ENCODE peak calls at places on chromosomes 13 and 19, in five cellular contexts. A, E, M, F and H are unnamed samples.
A peak's percentile ranks its signal among the peaks of the same experiment; 100 is the strongest.

GRCh38 chr13:99433543-99434075 is 67.7 kb upstream of the TM9SF2 start:
- DNase-seq in A (no peak), M (peak; percentile 9), E (no peak), F (no peak), H (no peak)

GRCh38 chr13:26628706-26629105 is 71.2 kb downstream of the WASF3 start:
- DNase-seq in M (peak; percentile 89), A (peak; percentile 3), E (no peak), F (no peak), H (no peak)

GRCh38 chr19:30371960-30372824 is at the start of gene ZNF536:
- DNase-seq in M (no peak), F (no peak), E (no peak), A (no peak), H (no peak)

GRCh38 chr19:40908981-40909380 is 26.9 kb upstream of the CYP2A7 start:
- DNase-seq in E (no peak), A (peak; percentile 58), F (peak; percentile 37), M (no peak), H (peak; percentile 44)

GRCh38 chr13:101917475-101917810 is 465.0 kb downstream of the ITGBL1 start:
- DNase-seq in M (peak; percentile 75), A (no peak), E (no peak), F (no peak), H (peak; percentile 30)

GRCh38 chr19:13022111-13022858 is 27.0 kb downstream of the NFIX start:
- DNase-seq in F (peak; percentile 50), A (no peak), E (peak; percentile 84), M (no peak), H (no peak)

GRCh38 chr13:20401586-20401957 is 124.1 kb downstream of the CRYL1 start:
- DNase-seq in E (no peak), F (no peak), A (no peak), M (no peak), H (no peak)

GRCh38 chr19:17719730-17720486 is 628 bp downstream of the MAP1S start:
- DNase-seq in F (no peak), A (peak; percentile 34), E (no peak), M (no peak), H (peak; percentile 36)

GRCh38 chr19:19538077-19538764 is at the start of gene CILP2:
- DNase-seq in A (peak; percentile 28), M (no peak), F (no peak), E (no peak), H (peak; percentile 87)

GRCh38 chr13:111623743-111624505 is 303.5 kb downstream of the TEX29 start:
- DNase-seq in E (no peak), M (no peak), F (no peak), A (no peak), H (no peak)

GRCh38 chr13:65260938-65261880 is 1968.9 kb downstream of the PCDH9 start:
- DNase-seq in A (no peak), M (no peak), F (no peak), E (no peak), H (no peak)

GRCh38 chr19:440391-441212 is 20.2 kb downstream of the SHC2 start:
- DNase-seq in F (no peak), A (no peak), E (no peak), M (no peak), H (no peak)

GRCh38 chr19:31625575-31625974 is 276.3 kb upstream of the TSHZ3 start:
- DNase-seq in A (no peak), M (no peak), E (no peak), F (no peak), H (no peak)

GRCh38 chr13:78102121-78102677 is 183.6 kb upstream of the EDNRB start:
- DNase-seq in E (no peak), A (peak; percentile 32), M (no peak), F (peak; percentile 41), H (no peak)

GRCh38 chr19:32442650-32443049 is 37.1 kb downstream of the DPY19L3 start:
- DNase-seq in F (no peak), A (no peak), M (no peak), E (no peak), H (no peak)

GRCh38 chr19:42628411-42629135 is 33.8 kb upstream of the CEACAM8 start:
- DNase-seq in M (no peak), A (peak; percentile 2), F (no peak), E (no peak), H (no peak)

GRCh38 chr19:15815306-15815705 is at the start of gene OR10H1:
- DNase-seq in A (peak; percentile 76), F (no peak), M (no peak), E (no peak), H (no peak)

GRCh38 chr19:3573858-3574637 is 1.3 kb downstream of the HMG20B start:
- DNase-seq in F (peak; percentile 79), A (peak; percentile 97), E (peak; percentile 90), M (peak; percentile 96), H (peak; percentile 92)

GRCh38 chr13:75547917-75548316 is 1.7 kb upstream of the UCHL3 start:
- DNase-seq in F (no peak), M (no peak), A (no peak), E (no peak), H (no peak)

GRCh38 chr13:112928958-112929777 is 39.8 kb upstream of the MCF2L start:
- DNase-seq in A (no peak), F (peak; percentile 59), M (no peak), E (no peak), H (no peak)

GRCh38 chr13:40596484-40596883 is 70.0 kb downstream of the FOXO1 start:
- DNase-seq in M (no peak), E (no peak), A (no peak), F (no peak), H (no peak)

GRCh38 chr19:10568826-10569651 is at the start of gene CDKN2D:
- DNase-seq in E (peak; percentile 100), F (peak; percentile 100), A (peak; percentile 100), M (peak; percentile 100), H (peak; percentile 100)

GRCh38 chr19:51364200-51365106 is 1.7 kb downstream of the ETFB start:
- DNase-seq in M (no peak), E (no peak), A (peak; percentile 94), F (no peak), H (no peak)

GRCh38 chr19:19324059-19324755 is 3.6 kb downstream of the MAU2 start:
- DNase-seq in E (no peak), M (no peak), F (no peak), A (no peak), H (no peak)

GRCh38 chr19:6292006-6292405 is 12.2 kb upstream of the MLLT1 start:
- DNase-seq in E (no peak), F (no peak), M (no peak), A (no peak), H (no peak)

GRCh38 chr13:30796833-30797601 is 61.7 kb downstream of the ALOX5AP start:
- DNase-seq in M (no peak), A (peak; percentile 3), E (no peak), F (no peak), H (no peak)

GRCh38 chr19:18905520-18906236 is 9.7 kb upstream of the CERS1 start:
- DNase-seq in M (no peak), F (no peak), A (no peak), E (no peak), H (no peak)

GRCh38 chr13:48596128-48596429 is 57.6 kb upstream of the CYSLTR2 start:
- DNase-seq in A (no peak), F (no peak), M (no peak), E (no peak), H (no peak)

GRCh38 chr13:65594255-65594654 is 1635.9 kb downstream of the PCDH9 start:
- DNase-seq in M (no peak), F (no peak), A (no peak), E (no peak), H (no peak)

GRCh38 chr19:4620675-4621074 is 18.6 kb upstream of the TNFAIP8L1 start:
- DNase-seq in A (no peak), E (no peak), F (no peak), M (no peak), H (no peak)

GRCh38 chr19:4624301-4624700 is 15.0 kb upstream of the TNFAIP8L1 start:
- DNase-seq in M (no peak), F (no peak), E (no peak), A (no peak), H (no peak)

GRCh38 chr19:4619668-4620294 is 19.5 kb upstream of the TNFAIP8L1 start:
- DNase-seq in M (no peak), F (no peak), A (no peak), E (no peak), H (no peak)

GRCh38 chr19:4624733-4625362 is 14.5 kb upstream of the TNFAIP8L1 start:
- DNase-seq in F (no peak), A (peak; percentile 49), E (no peak), M (peak; percentile 69), H (no peak)

GRCh38 chr19:4622695-4623421 is 16.5 kb upstream of the TNFAIP8L1 start:
- DNase-seq in F (no peak), E (no peak), M (peak; percentile 59), A (no peak), H (no peak)
- TF ChIP-seq CTCF in F (no peak), E (no peak), M (peak; percentile 15), A (peak; percentile 17), H (no peak)

GRCh38 chr19:58516964-58517833 is 2.4 kb downstream of the ZBTB45 start:
- DNase-seq in M (no peak), A (no peak), E (no peak), F (no peak), H (no peak)

GRCh38 chr19:58520257-58520599 is 618 bp upstream of the ZBTB45 start:
- DNase-seq in E (no peak), A (no peak), M (no peak), F (no peak), H (no peak)

GRCh38 chr19:58519355-58520256 is at the start of gene ZBTB45:
- DNase-seq in A (peak; percentile 98), E (peak; percentile 96), M (peak; percentile 94), F (peak; percentile 93), H (peak; percentile 95)

GRCh38 chr19:58518261-58519086 is 1.1 kb downstream of the ZBTB45 start:
- DNase-seq in E (no peak), F (no peak), M (no peak), A (peak; percentile 4), H (no peak)

GRCh38 chr19:58519087-58519354 is 589 bp downstream of the ZBTB45 start:
- DNase-seq in A (peak; percentile 77), M (peak; percentile 84), E (peak; percentile 78), F (peak; percentile 68), H (peak; percentile 81)
- TF ChIP-seq CTCF in A (no peak), M (peak; percentile 61), E (no peak), F (peak; percentile 56), H (no peak)

GRCh38 chr19:45090034-45090433 is 2.9 kb upstream of the PPP1R37 start:
- DNase-seq in F (no peak), A (no peak), E (no peak), M (no peak), H (no peak)
- TF ChIP-seq CTCF in F (no peak), A (no peak), E (no peak), M (no peak), H (no peak)

GRCh38 chr13:93231867-93232266 is 5.3 kb downstream of the GPC6 start:
- DNase-seq in A (no peak), E (no peak), F (no peak), M (no peak), H (no peak)

GRCh38 chr13:93234459-93234858 is 7.9 kb downstream of the GPC6 start:
- DNase-seq in M (no peak), A (no peak), F (no peak), E (no peak), H (no peak)

GRCh38 chr13:93235258-93236015 is 8.8 kb downstream of the GPC6 start:
- DNase-seq in E (no peak), M (peak; percentile 64), A (no peak), F (no peak), H (no peak)

GRCh38 chr13:93230466-93230865 is 3.9 kb downstream of the GPC6 start:
- DNase-seq in A (peak; percentile 50), M (no peak), E (no peak), F (no peak), H (no peak)

GRCh38 chr13:93233997-93234416 is 7.4 kb downstream of the GPC6 start:
- DNase-seq in E (no peak), F (no peak), A (no peak), M (peak; percentile 70), H (peak; percentile 18)
- TF ChIP-seq CTCF in E (no peak), F (no peak), A (peak; percentile 39), M (peak; percentile 70), H (no peak)